ENCODE peak calls at places on chromosomes 4 and X, in six cellular contexts. One of them, this sample, is unnamed.
A peak's percentile ranks its signal among the peaks of the same experiment; 100 is the strongest.

GRCh38 chrX:103372886-103373285 is 3.5 kb upstream of the BEX3 start:
- DNase-seq in fibroblast of mammary gland: no peak
- DNase-seq in choroid plexus epithelial cell: no peak
- DNase-seq in thoracic aorta: no peak
- DNase-seq in tibial nerve: no peak
- DNase-seq in fibroblast of the aortic adventitia: no peak
- DNase-seq in this sample: no peak

GRCh38 chrX:3788494-3789233 is 75.2 kb upstream of the PRKX start:
- DNase-seq in fibroblast of mammary gland: no peak
- DNase-seq in choroid plexus epithelial cell: no peak
- DNase-seq in thoracic aorta: no peak
- DNase-seq in tibial nerve: no peak
- DNase-seq in fibroblast of the aortic adventitia: no peak
- DNase-seq in this sample: no peak

GRCh38 chr4:181685911-181686310 is 557.3 kb upstream of the TENM3 start:
- DNase-seq in fibroblast of mammary gland: peak; percentile 97
- DNase-seq in choroid plexus epithelial cell: peak; percentile 90
- DNase-seq in thoracic aorta: no peak
- DNase-seq in tibial nerve: no peak
- DNase-seq in fibroblast of the aortic adventitia: peak; percentile 83
- DNase-seq in this sample: peak; percentile 50

GRCh38 chr4:126955292-126956191 is 677.2 kb upstream of the INTU start:
- DNase-seq in fibroblast of mammary gland: no peak
- DNase-seq in choroid plexus epithelial cell: no peak
- DNase-seq in thoracic aorta: no peak
- DNase-seq in tibial nerve: no peak
- DNase-seq in fibroblast of the aortic adventitia: no peak
- DNase-seq in this sample: no peak

GRCh38 chr4:147780137-147780777 is 48.4 kb downstream of the ARHGAP10 start:
- DNase-seq in fibroblast of mammary gland: no peak
- DNase-seq in choroid plexus epithelial cell: no peak
- DNase-seq in thoracic aorta: no peak
- DNase-seq in tibial nerve: peak; percentile 36
- DNase-seq in fibroblast of the aortic adventitia: no peak
- DNase-seq in this sample: no peak

GRCh38 chr4:189613202-189613601 is 327.5 kb upstream of the FRG1 start:
- DNase-seq in fibroblast of mammary gland: no peak
- DNase-seq in choroid plexus epithelial cell: no peak
- DNase-seq in thoracic aorta: no peak
- DNase-seq in tibial nerve: no peak
- DNase-seq in fibroblast of the aortic adventitia: no peak
- DNase-seq in this sample: no peak

GRCh38 chr4:7332216-7333023 is 102.3 kb downstream of the PSAPL1 start:
- DNase-seq in fibroblast of mammary gland: peak; percentile 49
- DNase-seq in choroid plexus epithelial cell: peak; percentile 90
- DNase-seq in thoracic aorta: no peak
- DNase-seq in tibial nerve: peak; percentile 70
- DNase-seq in fibroblast of the aortic adventitia: peak; percentile 35
- DNase-seq in this sample: no peak

GRCh38 chr4:3463556-3464348 is 646 bp downstream of the DOK7 start:
- DNase-seq in fibroblast of mammary gland: no peak
- DNase-seq in choroid plexus epithelial cell: no peak
- DNase-seq in thoracic aorta: no peak
- DNase-seq in tibial nerve: no peak
- DNase-seq in fibroblast of the aortic adventitia: no peak
- DNase-seq in this sample: no peak

GRCh38 chrX:139851730-139852129 is 81.1 kb downstream of the ATP11C start:
- DNase-seq in fibroblast of mammary gland: peak; percentile 20
- DNase-seq in choroid plexus epithelial cell: peak; percentile 31
- DNase-seq in thoracic aorta: no peak
- DNase-seq in tibial nerve: no peak
- DNase-seq in fibroblast of the aortic adventitia: peak; percentile 47
- DNase-seq in this sample: peak; percentile 5

GRCh38 chr4:10456270-10457254 is 664 bp downstream of the ZNF518B start:
- DNase-seq in fibroblast of mammary gland: peak; percentile 54
- DNase-seq in choroid plexus epithelial cell: peak; percentile 72
- DNase-seq in thoracic aorta: no peak
- DNase-seq in tibial nerve: no peak
- DNase-seq in fibroblast of the aortic adventitia: peak; percentile 56
- DNase-seq in this sample: peak; percentile 55

GRCh38 chr4:104494822-104495559 is at the start of gene CXXC4:
- DNase-seq in fibroblast of mammary gland: peak; percentile 30
- DNase-seq in choroid plexus epithelial cell: peak; percentile 40
- DNase-seq in thoracic aorta: no peak
- DNase-seq in tibial nerve: peak; percentile 44
- DNase-seq in fibroblast of the aortic adventitia: peak; percentile 27
- DNase-seq in this sample: peak; percentile 41

GRCh38 chr4:8158710-8159521 is at the start of gene ABLIM2:
- DNase-seq in fibroblast of mammary gland: peak; percentile 96
- DNase-seq in choroid plexus epithelial cell: peak; percentile 99
- DNase-seq in thoracic aorta: peak; percentile 88
- DNase-seq in tibial nerve: peak; percentile 94
- DNase-seq in fibroblast of the aortic adventitia: peak; percentile 97
- DNase-seq in this sample: peak; percentile 97

GRCh38 chr4:103934178-103934789 is 214.5 kb upstream of the TACR3 start:
- DNase-seq in fibroblast of mammary gland: peak; percentile 67
- DNase-seq in choroid plexus epithelial cell: peak; percentile 63
- DNase-seq in thoracic aorta: no peak
- DNase-seq in tibial nerve: peak; percentile 42
- DNase-seq in fibroblast of the aortic adventitia: peak; percentile 68
- DNase-seq in this sample: peak; percentile 59

GRCh38 chrX:56745019-56745418 is 16.0 kb downstream of the NBDY start:
- DNase-seq in fibroblast of mammary gland: peak; percentile 84
- DNase-seq in choroid plexus epithelial cell: peak; percentile 81
- DNase-seq in thoracic aorta: no peak
- DNase-seq in tibial nerve: no peak
- DNase-seq in fibroblast of the aortic adventitia: peak; percentile 66
- DNase-seq in this sample: peak; percentile 79

GRCh38 chr4:30789219-30789671 is 69.1 kb downstream of the PCDH7 start:
- DNase-seq in fibroblast of mammary gland: no peak
- DNase-seq in choroid plexus epithelial cell: peak; percentile 33
- DNase-seq in thoracic aorta: no peak
- DNase-seq in tibial nerve: no peak
- DNase-seq in fibroblast of the aortic adventitia: no peak
- DNase-seq in this sample: no peak

GRCh38 chrX:19758536-19758935 is 128.9 kb downstream of the SH3KBP1 start:
- DNase-seq in fibroblast of mammary gland: no peak
- DNase-seq in choroid plexus epithelial cell: no peak
- DNase-seq in thoracic aorta: no peak
- DNase-seq in tibial nerve: no peak
- DNase-seq in fibroblast of the aortic adventitia: no peak
- DNase-seq in this sample: peak; percentile 28

GRCh38 chrX:42495139-42495538 is 282.8 kb downstream of the PPP1R2C start:
- DNase-seq in fibroblast of mammary gland: no peak
- DNase-seq in choroid plexus epithelial cell: no peak
- DNase-seq in thoracic aorta: no peak
- DNase-seq in tibial nerve: no peak
- DNase-seq in fibroblast of the aortic adventitia: no peak
- DNase-seq in this sample: no peak

GRCh38 chr4:149017022-149017734 is 575.0 kb upstream of the NR3C2 start:
- DNase-seq in fibroblast of mammary gland: no peak
- DNase-seq in choroid plexus epithelial cell: no peak
- DNase-seq in thoracic aorta: no peak
- DNase-seq in tibial nerve: no peak
- DNase-seq in fibroblast of the aortic adventitia: no peak
- DNase-seq in this sample: no peak

GRCh38 chrX:129779747-129780146 is at the start of gene SASH3:
- DNase-seq in fibroblast of mammary gland: no peak
- DNase-seq in choroid plexus epithelial cell: no peak
- DNase-seq in thoracic aorta: no peak
- DNase-seq in tibial nerve: peak; percentile 40
- DNase-seq in fibroblast of the aortic adventitia: no peak
- DNase-seq in this sample: no peak
- TF ChIP-seq CTCF in fibroblast of mammary gland: no peak
- TF ChIP-seq CTCF in choroid plexus epithelial cell: no peak
- TF ChIP-seq CTCF in thoracic aorta: no peak
- TF ChIP-seq CTCF in tibial nerve: no peak
- TF ChIP-seq CTCF in fibroblast of the aortic adventitia: no peak
- TF ChIP-seq CTCF in this sample: no peak

DNA sequence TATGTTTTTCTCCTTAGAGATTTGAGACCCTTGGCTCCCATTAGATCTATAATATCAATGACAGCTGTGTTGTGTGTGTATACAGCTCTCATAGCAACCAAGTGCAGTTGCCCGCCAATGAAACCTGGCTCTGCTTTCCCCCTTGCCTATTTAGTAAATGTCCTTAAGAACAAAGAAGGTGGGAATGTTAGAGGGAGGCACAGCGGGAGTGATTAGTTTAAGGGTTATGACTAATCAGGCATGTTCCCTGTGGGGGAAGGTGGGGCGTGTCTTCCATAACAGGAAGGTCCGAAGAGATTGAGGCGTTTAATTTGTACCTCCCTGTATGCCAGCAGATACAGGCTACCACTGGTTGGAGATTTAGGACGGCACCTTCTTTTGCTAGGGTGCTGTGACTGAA is 100.5 kb upstream of the TBC1D9 start:
- DNase-seq in fibroblast of mammary gland: peak; percentile 74
- DNase-seq in choroid plexus epithelial cell: peak; percentile 67
- DNase-seq in thoracic aorta: no peak
- DNase-seq in tibial nerve: no peak
- DNase-seq in fibroblast of the aortic adventitia: peak; percentile 64
- DNase-seq in this sample: peak; percentile 28
- H3K4me3 ChIP-seq in fibroblast of mammary gland: no peak overlapping the region
- H3K4me3 ChIP-seq in choroid plexus epithelial cell: no peak overlapping the region
- H3K4me3 ChIP-seq in thoracic aorta: no peak overlapping the region
- H3K4me3 ChIP-seq in tibial nerve: no peak overlapping the region
- H3K4me3 ChIP-seq in fibroblast of the aortic adventitia: no peak overlapping the region
- H3K4me3 ChIP-seq in this sample: no peak overlapping the region

GRCh38 chr4:123994917-123995316 is 598.3 kb downstream of the SPRY1 start:
- DNase-seq in fibroblast of mammary gland: no peak
- DNase-seq in choroid plexus epithelial cell: no peak
- DNase-seq in thoracic aorta: no peak
- DNase-seq in tibial nerve: no peak
- DNase-seq in fibroblast of the aortic adventitia: no peak
- DNase-seq in this sample: no peak

GRCh38 chr4:123997116-123997515 is 600.5 kb downstream of the SPRY1 start:
- DNase-seq in fibroblast of mammary gland: no peak
- DNase-seq in choroid plexus epithelial cell: peak; percentile 62
- DNase-seq in thoracic aorta: no peak
- DNase-seq in tibial nerve: no peak
- DNase-seq in fibroblast of the aortic adventitia: no peak
- DNase-seq in this sample: no peak

GRCh38 chr4:124000233-124000632 is 603.6 kb downstream of the SPRY1 start:
- DNase-seq in fibroblast of mammary gland: no peak
- DNase-seq in choroid plexus epithelial cell: no peak
- DNase-seq in thoracic aorta: no peak
- DNase-seq in tibial nerve: no peak
- DNase-seq in fibroblast of the aortic adventitia: no peak
- DNase-seq in this sample: no peak

GRCh38 chr4:123997736-123998449 is 601.3 kb downstream of the SPRY1 start:
- DNase-seq in fibroblast of mammary gland: no peak
- DNase-seq in choroid plexus epithelial cell: no peak
- DNase-seq in thoracic aorta: no peak
- DNase-seq in tibial nerve: no peak
- DNase-seq in fibroblast of the aortic adventitia: no peak
- DNase-seq in this sample: no peak

GRCh38 chr4:123995939-123996338 is 599.3 kb downstream of the SPRY1 start:
- DNase-seq in fibroblast of mammary gland: peak; percentile 93
- DNase-seq in choroid plexus epithelial cell: peak; percentile 76
- DNase-seq in thoracic aorta: no peak
- DNase-seq in tibial nerve: no peak
- DNase-seq in fibroblast of the aortic adventitia: peak; percentile 81
- DNase-seq in this sample: peak; percentile 88
- TF ChIP-seq CTCF in fibroblast of mammary gland: no peak
- TF ChIP-seq CTCF in choroid plexus epithelial cell: no peak
- TF ChIP-seq CTCF in thoracic aorta: no peak
- TF ChIP-seq CTCF in tibial nerve: no peak
- TF ChIP-seq CTCF in fibroblast of the aortic adventitia: no peak
- TF ChIP-seq CTCF in this sample: no peak

GRCh38 chr4:185838514-185839203 is 26.7 kb upstream of the SORBS2 start:
- DNase-seq in fibroblast of mammary gland: peak; percentile 25
- DNase-seq in choroid plexus epithelial cell: no peak
- DNase-seq in thoracic aorta: no peak
- DNase-seq in tibial nerve: no peak
- DNase-seq in fibroblast of the aortic adventitia: peak; percentile 4
- DNase-seq in this sample: no peak

GRCh38 chr4:185838104-185838452 is 26.1 kb upstream of the SORBS2 start:
- DNase-seq in fibroblast of mammary gland: no peak
- DNase-seq in choroid plexus epithelial cell: no peak
- DNase-seq in thoracic aorta: no peak
- DNase-seq in tibial nerve: no peak
- DNase-seq in fibroblast of the aortic adventitia: no peak
- DNase-seq in this sample: no peak

GRCh38 chr4:185840201-185840600 is 28.2 kb upstream of the SORBS2 start:
- DNase-seq in fibroblast of mammary gland: no peak
- DNase-seq in choroid plexus epithelial cell: peak; percentile 59
- DNase-seq in thoracic aorta: no peak
- DNase-seq in tibial nerve: no peak
- DNase-seq in fibroblast of the aortic adventitia: peak; percentile 10
- DNase-seq in this sample: no peak

GRCh38 chr4:185839770-185840169 is 27.8 kb upstream of the SORBS2 start:
- DNase-seq in fibroblast of mammary gland: no peak
- DNase-seq in choroid plexus epithelial cell: peak; percentile 85
- DNase-seq in thoracic aorta: no peak
- DNase-seq in tibial nerve: no peak
- DNase-seq in fibroblast of the aortic adventitia: no peak
- DNase-seq in this sample: peak; percentile 28

GRCh38 chr4:185839204-185839712 is 27.3 kb upstream of the SORBS2 start:
- DNase-seq in fibroblast of mammary gland: peak; percentile 97
- DNase-seq in choroid plexus epithelial cell: peak; percentile 99
- DNase-seq in thoracic aorta: peak; percentile 38
- DNase-seq in tibial nerve: peak; percentile 41
- DNase-seq in fibroblast of the aortic adventitia: peak; percentile 95
- DNase-seq in this sample: peak; percentile 90
- H3K4me3 ChIP-seq in fibroblast of mammary gland: no peak overlapping the region
- H3K4me3 ChIP-seq in choroid plexus epithelial cell: no peak overlapping the region
- H3K4me3 ChIP-seq in thoracic aorta: peak overlapping the region; percentile 30
- H3K4me3 ChIP-seq in tibial nerve: no peak overlapping the region
- H3K4me3 ChIP-seq in fibroblast of the aortic adventitia: no peak overlapping the region
- H3K4me3 ChIP-seq in this sample: peak overlapping the region; percentile 11

DNA sequence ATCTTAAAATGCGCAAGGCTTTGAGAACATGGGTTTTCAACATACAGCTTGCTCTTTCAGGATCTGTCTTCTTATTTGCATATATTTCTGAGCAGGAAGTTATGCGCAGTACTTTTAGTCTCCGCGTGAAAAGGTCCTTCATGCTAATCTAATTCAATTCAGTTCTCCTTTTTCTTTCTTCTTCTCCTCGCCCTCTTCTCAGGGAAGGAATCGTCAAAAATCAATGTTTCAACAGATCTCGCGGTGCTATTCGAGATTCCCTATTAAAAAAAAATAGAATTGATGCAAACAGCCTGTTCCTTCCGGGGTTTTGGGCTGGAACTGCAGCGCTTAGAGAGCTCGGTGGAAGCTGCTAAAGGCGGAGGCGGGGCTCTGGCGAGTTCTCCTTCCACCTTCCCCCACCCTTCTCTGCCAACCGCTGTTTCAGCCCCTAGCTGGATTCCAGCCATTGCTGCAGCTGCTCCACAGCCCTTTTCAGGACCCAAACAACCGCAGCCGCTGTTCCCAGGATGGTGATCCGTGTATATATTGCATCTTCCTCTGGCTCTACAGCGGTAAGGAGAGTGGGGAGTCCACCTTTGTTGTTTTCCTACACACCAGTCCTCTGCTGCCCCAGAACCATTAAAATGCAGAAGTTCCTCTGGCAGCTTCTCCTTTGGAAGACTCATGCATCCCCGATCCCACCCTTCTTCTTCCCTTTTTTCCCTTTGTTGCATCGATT is at the start of the genes HMGN5 and SH3BGRL:
- DNase-seq in fibroblast of mammary gland: peak; percentile 88
- DNase-seq in choroid plexus epithelial cell: peak; percentile 93
- DNase-seq in thoracic aorta: peak; percentile 27
- DNase-seq in tibial nerve: peak; percentile 64
- DNase-seq in fibroblast of the aortic adventitia: peak; percentile 90
- DNase-seq in this sample: peak; percentile 91
- TF ChIP-seq CTCF in fibroblast of mammary gland: no peak
- TF ChIP-seq CTCF in choroid plexus epithelial cell: no peak
- TF ChIP-seq CTCF in thoracic aorta: no peak
- TF ChIP-seq CTCF in tibial nerve: no peak
- TF ChIP-seq CTCF in fibroblast of the aortic adventitia: no peak
- TF ChIP-seq CTCF in this sample: no peak